ENCODE peak calls at places on chromosomes 12 and 14, in seven cellular contexts. One of them, this sample, is unnamed.

GRCh38 chr12:105487961-105488360 is 157.5 kb downstream of the C12orf75 start:
- DNase-seq in lower leg skin: peak
- DNase-seq in GM04504: no peak
- DNase-seq in germinal center: no peak
- DNase-seq in cardiac muscle cell: no peak
- DNase-seq in WTC11: no peak
- DNase-seq in psoas muscle: no peak
- DNase-seq in this sample: no peak

GRCh38 chr12:104573-105081 is 38.1 kb downstream of the IQSEC3 start:
- DNase-seq in lower leg skin: no peak
- DNase-seq in GM04504: no peak
- DNase-seq in germinal center: peak
- DNase-seq in cardiac muscle cell: peak
- DNase-seq in WTC11: peak
- DNase-seq in psoas muscle: no peak
- DNase-seq in this sample: no peak

GRCh38 chr12:128267246-128267622 is 264 bp downstream of the TMEM132C start:
- DNase-seq in lower leg skin: no peak
- DNase-seq in GM04504: no peak
- DNase-seq in germinal center: no peak
- DNase-seq in cardiac muscle cell: no peak
- DNase-seq in WTC11: no peak
- DNase-seq in psoas muscle: no peak
- DNase-seq in this sample: no peak

GRCh38 chr14:91401751-91402150 is 15.9 kb downstream of the CCDC88C start:
- DNase-seq in lower leg skin: no peak
- DNase-seq in GM04504: no peak
- DNase-seq in germinal center: no peak
- DNase-seq in cardiac muscle cell: no peak
- DNase-seq in WTC11: no peak
- DNase-seq in psoas muscle: no peak
- DNase-seq in this sample: no peak

GRCh38 chr14:105173901-105174894 is 5.6 kb upstream of the JAG2 start:
- DNase-seq in lower leg skin: no peak
- DNase-seq in GM04504: no peak
- DNase-seq in germinal center: peak
- DNase-seq in cardiac muscle cell: no peak
- DNase-seq in WTC11: no peak
- DNase-seq in psoas muscle: no peak
- DNase-seq in this sample: no peak

GRCh38 chr12:64670856-64671639 is 60.8 kb downstream of the RASSF3 start:
- DNase-seq in lower leg skin: no peak
- DNase-seq in GM04504: no peak
- DNase-seq in germinal center: no peak
- DNase-seq in cardiac muscle cell: peak
- DNase-seq in WTC11: no peak
- DNase-seq in psoas muscle: no peak
- DNase-seq in this sample: no peak

GRCh38 chr12:57491393-57492280 is 3.8 kb downstream of the MARS1 start:
- DNase-seq in lower leg skin: no peak
- DNase-seq in GM04504: no peak
- DNase-seq in germinal center: no peak
- DNase-seq in cardiac muscle cell: no peak
- DNase-seq in WTC11: no peak
- DNase-seq in psoas muscle: no peak
- DNase-seq in this sample: no peak

GRCh38 chr14:20624495-20625070 is 16.9 kb downstream of the OR6S1 start:
- DNase-seq in lower leg skin: peak
- DNase-seq in GM04504: no peak
- DNase-seq in germinal center: peak
- DNase-seq in cardiac muscle cell: peak
- DNase-seq in WTC11: peak
- DNase-seq in psoas muscle: peak
- DNase-seq in this sample: no peak

GRCh38 chr12:989751-990278 is 1.2 kb upstream of the ERC1 start:
- DNase-seq in lower leg skin: no peak
- DNase-seq in GM04504: peak
- DNase-seq in germinal center: peak
- DNase-seq in cardiac muscle cell: peak
- DNase-seq in WTC11: no peak
- DNase-seq in psoas muscle: peak
- DNase-seq in this sample: peak

GRCh38 chr12:1604464-1604863 is 10.1 kb upstream of the FBXL14 start:
- DNase-seq in lower leg skin: no peak
- DNase-seq in GM04504: no peak
- DNase-seq in germinal center: no peak
- DNase-seq in cardiac muscle cell: no peak
- DNase-seq in WTC11: no peak
- DNase-seq in psoas muscle: no peak
- DNase-seq in this sample: no peak

GRCh38 chr12:14773685-14774073 is 29.6 kb downstream of the WBP11 start:
- DNase-seq in lower leg skin: no peak
- DNase-seq in GM04504: no peak
- DNase-seq in germinal center: no peak
- DNase-seq in cardiac muscle cell: no peak
- DNase-seq in WTC11: peak
- DNase-seq in psoas muscle: peak
- DNase-seq in this sample: no peak

GRCh38 chr14:90608925-90609324 is 207.3 kb downstream of the TTC7B start:
- DNase-seq in lower leg skin: no peak
- DNase-seq in GM04504: no peak
- DNase-seq in germinal center: no peak
- DNase-seq in cardiac muscle cell: no peak
- DNase-seq in WTC11: no peak
- DNase-seq in psoas muscle: no peak
- DNase-seq in this sample: no peak

GRCh38 chr12:93583993-93584392 is 11.5 kb downstream of the SOCS2 start:
- DNase-seq in lower leg skin: no peak
- DNase-seq in GM04504: no peak
- DNase-seq in germinal center: no peak
- DNase-seq in cardiac muscle cell: no peak
- DNase-seq in WTC11: no peak
- DNase-seq in psoas muscle: no peak
- DNase-seq in this sample: no peak

GRCh38 chr14:54538055-54538454 is 28.3 kb downstream of the CGRRF1 start:
- DNase-seq in lower leg skin: no peak
- DNase-seq in GM04504: no peak
- DNase-seq in germinal center: no peak
- DNase-seq in cardiac muscle cell: no peak
- DNase-seq in WTC11: no peak
- DNase-seq in psoas muscle: no peak
- DNase-seq in this sample: no peak

GRCh38 chr14:92493492-92493891 is 20.1 kb upstream of the RIN3 start:
- DNase-seq in lower leg skin: peak
- DNase-seq in GM04504: no peak
- DNase-seq in germinal center: no peak
- DNase-seq in cardiac muscle cell: no peak
- DNase-seq in WTC11: no peak
- DNase-seq in psoas muscle: no peak
- DNase-seq in this sample: no peak

GRCh38 chr12:55929306-55929791 is 1.6 kb upstream of the DGKA start:
- DNase-seq in lower leg skin: peak
- DNase-seq in GM04504: no peak
- DNase-seq in germinal center: peak
- DNase-seq in cardiac muscle cell: no peak
- DNase-seq in WTC11: no peak
- DNase-seq in psoas muscle: no peak
- DNase-seq in this sample: no peak

GRCh38 chr12:3238196-3238595 is 161.0 kb downstream of the TSPAN9 start:
- DNase-seq in lower leg skin: no peak
- DNase-seq in GM04504: no peak
- DNase-seq in germinal center: no peak
- DNase-seq in cardiac muscle cell: no peak
- DNase-seq in WTC11: no peak
- DNase-seq in psoas muscle: no peak
- DNase-seq in this sample: no peak

GRCh38 chr12:115823635-115824034 is 453.9 kb downstream of the MED13L start:
- DNase-seq in lower leg skin: no peak
- DNase-seq in GM04504: no peak
- DNase-seq in germinal center: no peak
- DNase-seq in cardiac muscle cell: no peak
- DNase-seq in WTC11: no peak
- DNase-seq in psoas muscle: no peak
- DNase-seq in this sample: no peak

GRCh38 chr14:65098586-65098985 is 3.7 kb downstream of the MAX start:
- DNase-seq in lower leg skin: no peak
- DNase-seq in GM04504: no peak
- DNase-seq in germinal center: peak
- DNase-seq in cardiac muscle cell: peak
- DNase-seq in WTC11: no peak
- DNase-seq in psoas muscle: no peak
- DNase-seq in this sample: no peak

GRCh38 chr12:4701863-4702262 is 18.3 kb upstream of the GALNT8 start:
- DNase-seq in lower leg skin: no peak
- DNase-seq in GM04504: no peak
- DNase-seq in germinal center: no peak
- DNase-seq in cardiac muscle cell: no peak
- DNase-seq in WTC11: no peak
- DNase-seq in psoas muscle: no peak
- DNase-seq in this sample: no peak

GRCh38 chr14:50677527-50678063 is 9.5 kb upstream of the SAV1 start:
- DNase-seq in lower leg skin: no peak
- DNase-seq in GM04504: no peak
- DNase-seq in germinal center: no peak
- DNase-seq in cardiac muscle cell: peak
- DNase-seq in WTC11: no peak
- DNase-seq in psoas muscle: no peak
- DNase-seq in this sample: no peak

GRCh38 chr14:44165286-44165685 is 341.8 kb downstream of the FSCB start:
- DNase-seq in lower leg skin: no peak
- DNase-seq in GM04504: no peak
- DNase-seq in germinal center: no peak
- DNase-seq in cardiac muscle cell: peak
- DNase-seq in WTC11: no peak
- DNase-seq in psoas muscle: no peak
- DNase-seq in this sample: no peak

GRCh38 chr12:95607642-95608041 is 56.4 kb upstream of the USP44 start:
- DNase-seq in lower leg skin: no peak
- DNase-seq in GM04504: no peak
- DNase-seq in germinal center: no peak
- DNase-seq in cardiac muscle cell: no peak
- DNase-seq in WTC11: no peak
- DNase-seq in psoas muscle: no peak
- DNase-seq in this sample: no peak

GRCh38 chr12:28421374-28421773 is 231.1 kb downstream of the CCDC91 start:
- DNase-seq in lower leg skin: no peak
- DNase-seq in GM04504: no peak
- DNase-seq in germinal center: no peak
- DNase-seq in cardiac muscle cell: no peak
- DNase-seq in WTC11: no peak
- DNase-seq in psoas muscle: no peak
- DNase-seq in this sample: no peak

GRCh38 chr12:89497467-89497866 is 27.1 kb downstream of the GALNT4 start:
- DNase-seq in lower leg skin: no peak
- DNase-seq in GM04504: no peak
- DNase-seq in germinal center: no peak
- DNase-seq in cardiac muscle cell: peak
- DNase-seq in WTC11: no peak
- DNase-seq in psoas muscle: no peak
- DNase-seq in this sample: no peak

GRCh38 chr12:38053113-38053512 is 263.5 kb upstream of the ALG10B start:
- DNase-seq in lower leg skin: no peak
- DNase-seq in GM04504: no peak
- DNase-seq in germinal center: no peak
- DNase-seq in cardiac muscle cell: no peak
- DNase-seq in WTC11: no peak
- DNase-seq in psoas muscle: no peak
- DNase-seq in this sample: no peak

GRCh38 chr12:121800694-121801600 is 2.9 kb upstream of the SETD1B start:
- DNase-seq in lower leg skin: peak
- DNase-seq in GM04504: no peak
- DNase-seq in germinal center: peak
- DNase-seq in cardiac muscle cell: peak
- DNase-seq in WTC11: peak
- DNase-seq in psoas muscle: peak
- DNase-seq in this sample: no peak

GRCh38 chr12:92021665-92022033 is 124.0 kb downstream of the BTG1 start:
- DNase-seq in lower leg skin: no peak
- DNase-seq in GM04504: no peak
- DNase-seq in germinal center: no peak
- DNase-seq in cardiac muscle cell: no peak
- DNase-seq in WTC11: peak
- DNase-seq in psoas muscle: no peak
- DNase-seq in this sample: no peak

GRCh38 chr12:75269209-75269608 is 59.6 kb upstream of the KCNC2 start:
- DNase-seq in lower leg skin: no peak
- DNase-seq in GM04504: no peak
- DNase-seq in germinal center: no peak
- DNase-seq in cardiac muscle cell: no peak
- DNase-seq in WTC11: no peak
- DNase-seq in psoas muscle: no peak
- DNase-seq in this sample: no peak

This sample was measured in AG04449.